ENCODE peak calls at places on chromosome 16, in seven cellular contexts. X is AG10803, F is body of pancreas, A is NB4, S is GM12878, D is lower leg skin, C is lower lobe of right lung. P is an unnamed sample.

GRCh38 chr16:47463771-47464624 is 2.9 kb downstream of the PHKB start:
- DNase-seq in X (peak), F (no peak), A (peak), S (no peak), D (no peak), C (no peak), P (no peak)

GRCh38 chr16:71746442-71747046 is 22.0 kb upstream of the PHLPP2 start:
- DNase-seq in X (peak), F (no peak), A (peak), S (no peak), D (no peak), C (no peak), P (peak)

GRCh38 chr16:87412996-87413421 is 20.9 kb downstream of the MAP1LC3B start:
- DNase-seq in X (no peak), F (no peak), A (no peak), S (no peak), D (no peak), C (no peak), P (no peak)

GRCh38 chr16:24966031-24966430 is 49.1 kb downstream of the ARHGAP17 start:
- DNase-seq in X (no peak), F (no peak), A (no peak), S (no peak), D (no peak), C (no peak), P (no peak)

GRCh38 chr16:68259421-68259820 is 4.9 kb upstream of the SLC7A6 start:
- DNase-seq in X (no peak), F (no peak), A (peak), S (no peak), D (no peak), C (no peak), P (no peak)

GRCh38 chr16:54993496-54993895 is 62.8 kb downstream of the IRX5 start:
- DNase-seq in X (no peak), F (no peak), A (no peak), S (no peak), D (no peak), C (no peak), P (no peak)

GRCh38 chr16:4217246-4218131 is 24.4 kb downstream of the SRL start:
- DNase-seq in X (no peak), F (no peak), A (no peak), S (no peak), D (no peak), C (no peak), P (no peak)

GRCh38 chr16:54437921-54438320 is 151.3 kb upstream of the IRX3 start:
- DNase-seq in X (no peak), F (no peak), A (no peak), S (no peak), D (peak), C (no peak), P (no peak)

GRCh38 chr16:10897134-10897533 is 20.1 kb downstream of the CIITA start:
- DNase-seq in X (no peak), F (no peak), A (no peak), S (no peak), D (no peak), C (no peak), P (no peak)

GRCh38 chr16:4924593-4925378 is 12.2 kb downstream of the PPL start:
- DNase-seq in X (no peak), F (peak), A (no peak), S (no peak), D (no peak), C (peak), P (no peak)

GRCh38 chr16:81873843-81874752 is 95.0 kb downstream of the PLCG2 start:
- DNase-seq in X (peak), F (peak), A (peak), S (no peak), D (no peak), C (peak), P (peak)

GRCh38 chr16:70675851-70676513 is 9.9 kb downstream of the MTSS2 start:
- DNase-seq in X (no peak), F (peak), A (peak), S (no peak), D (no peak), C (no peak), P (no peak)

GRCh38 chr16:10896723-10897122 is 19.7 kb downstream of the CIITA start:
- DNase-seq in X (no peak), F (no peak), A (no peak), S (no peak), D (no peak), C (no peak), P (no peak)

GRCh38 chr16:66278604-66279262 is 87.8 kb upstream of the CDH5 start:
- DNase-seq in X (no peak), F (no peak), A (no peak), S (no peak), D (peak), C (no peak), P (no peak)

GRCh38 chr16:85124636-85125346 is 12.5 kb upstream of the CIBAR2 start:
- DNase-seq in X (no peak), F (no peak), A (no peak), S (no peak), D (no peak), C (no peak), P (no peak)

GRCh38 chr16:47888142-47888541 is 267.7 kb downstream of the ABCC12 start:
- DNase-seq in X (peak), F (no peak), A (no peak), S (no peak), D (no peak), C (no peak), P (no peak)

GRCh38 chr16:9135797-9136196 is 44.4 kb downstream of the HAPSTR1 start:
- DNase-seq in X (no peak), F (no peak), A (peak), S (no peak), D (peak), C (no peak), P (no peak)

GRCh38 chr16:28202147-28202746 is 9.5 kb downstream of the XPO6 start:
- DNase-seq in X (no peak), F (no peak), A (peak), S (no peak), D (no peak), C (no peak), P (no peak)

GRCh38 chr16:57862698-57863433 is 60.6 kb upstream of the KIFC3 start:
- DNase-seq in X (no peak), F (no peak), A (no peak), S (no peak), D (no peak), C (no peak), P (no peak)

GRCh38 chr16:82360024-82360783 is 190.2 kb upstream of the MPHOSPH6 start:
- DNase-seq in X (no peak), F (no peak), A (peak), S (no peak), D (no peak), C (no peak), P (no peak)

GRCh38 chr16:56604966-56605365 is 3.4 kb upstream of the MT2A start:
- DNase-seq in X (no peak), F (no peak), A (no peak), S (no peak), D (peak), C (no peak), P (no peak)

GRCh38 chr16:8622315-8622656 is 788 bp downstream of the METTL22 start:
- DNase-seq in X (no peak), F (no peak), A (no peak), S (no peak), D (no peak), C (no peak), P (no peak)

GRCh38 chr16:62869837-62870236 is 833.6 kb upstream of the CDH8 start:
- DNase-seq in X (no peak), F (no peak), A (no peak), S (peak), D (no peak), C (no peak), P (peak)

GRCh38 chr16:88703486-88704309 is 2.5 kb downstream of the RNF166 start:
- DNase-seq in X (no peak), F (no peak), A (peak), S (no peak), D (no peak), C (peak), P (no peak)

GRCh38 chr16:30715777-30716445 is 16.9 kb downstream of the SRCAP start:
- DNase-seq in X (peak), F (no peak), A (peak), S (no peak), D (no peak), C (no peak), P (no peak)

GRCh38 chr16:70395345-70395901 is 43.5 kb downstream of the ST3GAL2 start:
- DNase-seq in X (peak), F (peak), A (peak), S (no peak), D (no peak), C (peak), P (no peak)

GRCh38 chr16:60763869-60764268 is 1272.4 kb downstream of the CDH8 start:
- DNase-seq in X (no peak), F (no peak), A (no peak), S (no peak), D (no peak), C (no peak), P (no peak)

GRCh38 chr16:78242231-78242630 is 142.8 kb downstream of the WWOX start:
- DNase-seq in X (no peak), F (no peak), A (no peak), S (no peak), D (no peak), C (no peak), P (no peak)

GRCh38 chr16:66502020-66502913 is 47.7 kb downstream of the TK2 start:
- DNase-seq in X (peak), F (no peak), A (peak), S (no peak), D (peak), C (peak), P (no peak)

GRCh38 chr16:11914759-11915643 is 755 bp downstream of the GSPT1 start:
- DNase-seq in X (peak), F (peak), A (peak), S (no peak), D (peak), C (peak), P (no peak)

GRCh38 chr16:10950393-10950792 is 6.0 kb downstream of the CLEC16A start:
- DNase-seq in X (no peak), F (no peak), A (no peak), S (no peak), D (no peak), C (no peak), P (no peak)

GRCh38 chr16:9957002-9957401 is 225.2 kb downstream of the GRIN2A start:
- DNase-seq in X (no peak), F (no peak), A (no peak), S (no peak), D (no peak), C (no peak), P (no peak)

GRCh38 chr16:58409316-58409973 is 17.2 kb downstream of the GINS3 start:
- DNase-seq in X (peak), F (no peak), A (no peak), S (no peak), D (no peak), C (peak), P (no peak)

GRCh38 chr16:31043898-31044481 is 10.6 kb downstream of the STX4 start:
- DNase-seq in X (no peak), F (no peak), A (no peak), S (no peak), D (no peak), C (no peak), P (no peak)

GRCh38 chr16:2468142-2468724 is 2.9 kb upstream of the NTN3 start:
- DNase-seq in X (no peak), F (no peak), A (peak), S (no peak), D (no peak), C (no peak), P (no peak)
- H3K4me3 ChIP-seq in X (peak), F (peak), A (peak), S (peak), D (peak), C (peak), P (peak)

GRCh38 chr16:29663020-29663828 is at the start of gene SPN:
- DNase-seq in X (no peak), F (no peak), A (peak), S (no peak), D (no peak), C (peak), P (no peak)

GRCh38 chr16:29664133-29664912 is 1.3 kb downstream of the SPN start:
- DNase-seq in X (no peak), F (peak), A (peak), S (no peak), D (no peak), C (peak), P (no peak)

GRCh38 chr16:29662729-29663019 is 373 bp upstream of the SPN start:
- DNase-seq in X (no peak), F (no peak), A (peak), S (peak), D (no peak), C (peak), P (no peak)

GRCh38 chr16:29662000-29662728 is 883 bp upstream of the SPN start:
- DNase-seq in X (no peak), F (no peak), A (no peak), S (peak), D (no peak), C (no peak), P (no peak)

DNA sequence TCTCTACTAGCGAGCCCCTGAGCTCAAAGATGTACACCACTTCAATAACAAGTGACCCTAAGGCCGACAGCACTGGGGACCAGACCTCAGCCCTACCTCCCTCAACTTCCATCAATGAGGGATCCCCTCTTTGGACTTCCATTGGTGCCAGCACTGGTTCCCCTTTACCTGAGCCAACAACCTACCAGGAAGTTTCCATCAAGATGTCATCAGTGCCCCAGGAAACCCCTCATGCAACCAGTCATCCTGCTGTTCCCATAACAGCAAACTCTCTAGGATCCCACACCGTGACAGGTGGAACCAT is 734 bp downstream of the SPN start:
- DNase-seq in X (no peak), F (no peak), A (no peak), S (no peak), D (no peak), C (no peak), P (no peak)
- H3K4me3 ChIP-seq in X (no peak), F (no peak), A (peak), S (peak), D (no peak), C (peak), P (peak)

GRCh38 chr16:89736554-89736953 is 15.2 kb downstream of the ZNF276 start:
- DNase-seq in X (no peak), F (no peak), A (no peak), S (no peak), D (no peak), C (no peak), P (no peak)
- H3K4me3 ChIP-seq in X (no peak), F (no peak), A (no peak), S (no peak), D (no peak), C (no peak), P (no peak)

GRCh38 chr16:2317231-2318020 is 23.1 kb downstream of the ABCA3 start:
- DNase-seq in X (no peak), F (no peak), A (no peak), S (no peak), D (no peak), C (no peak), P (no peak)
- H3K4me3 ChIP-seq in X (no peak), F (no peak), A (no peak), S (no peak), D (no peak), C (no peak), P (no peak)

DNA sequence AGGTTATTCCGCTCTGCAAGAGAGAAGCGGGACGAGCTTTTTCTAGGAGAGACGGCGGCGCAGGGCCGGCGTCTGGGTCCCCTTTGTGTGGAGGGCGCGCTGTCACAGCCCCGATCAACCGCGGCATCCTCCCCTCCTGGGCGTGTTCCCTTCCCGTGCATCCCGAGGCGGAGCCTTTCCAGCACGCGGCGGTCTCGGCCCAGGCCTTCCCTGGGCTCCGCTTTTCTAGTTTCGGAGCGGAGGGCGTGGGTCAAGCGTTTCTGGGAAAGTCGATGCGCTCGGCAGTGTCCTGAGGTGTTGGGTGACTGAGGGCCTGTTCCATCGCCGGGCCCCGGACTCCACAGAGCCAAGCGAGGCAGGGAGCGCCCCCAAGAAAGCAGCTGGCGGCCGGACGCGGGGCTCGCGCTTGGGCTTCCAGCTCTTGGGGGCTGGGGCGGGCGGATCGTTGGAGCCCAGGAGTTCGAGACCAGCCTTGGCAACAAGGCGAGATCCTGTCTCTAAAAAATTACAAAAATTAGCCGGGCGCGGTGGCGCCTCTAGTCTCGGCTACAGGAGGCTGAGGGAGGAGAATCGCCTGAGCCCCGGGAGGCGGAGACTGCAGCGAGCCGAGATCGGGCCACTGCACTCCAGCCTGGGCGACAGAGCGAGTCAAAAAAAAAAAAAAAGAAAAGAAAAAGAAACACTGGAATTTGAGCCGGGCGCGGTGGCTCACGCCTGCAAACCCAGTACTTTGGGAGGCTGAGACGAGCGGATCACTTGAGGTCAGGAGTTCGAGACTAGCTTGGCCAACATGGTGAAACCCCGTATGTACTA is 825 bp downstream of the IFT140 start:
- DNase-seq in X (no peak), F (no peak), A (peak), S (no peak), D (no peak), C (no peak), P (no peak)
- H3K4me3 ChIP-seq in X (peak), F (no peak), A (peak), S (peak), D (peak), C (peak), P (peak)

GRCh38 chr16:86198201-86199118 is 299.5 kb downstream of the IRF8 start:
- DNase-seq in X (no peak), F (no peak), A (no peak), S (no peak), D (peak), C (no peak), P (no peak)
- H3K4me3 ChIP-seq in X (no peak), F (no peak), A (no peak), S (no peak), D (no peak), C (peak), P (no peak)

DNA sequence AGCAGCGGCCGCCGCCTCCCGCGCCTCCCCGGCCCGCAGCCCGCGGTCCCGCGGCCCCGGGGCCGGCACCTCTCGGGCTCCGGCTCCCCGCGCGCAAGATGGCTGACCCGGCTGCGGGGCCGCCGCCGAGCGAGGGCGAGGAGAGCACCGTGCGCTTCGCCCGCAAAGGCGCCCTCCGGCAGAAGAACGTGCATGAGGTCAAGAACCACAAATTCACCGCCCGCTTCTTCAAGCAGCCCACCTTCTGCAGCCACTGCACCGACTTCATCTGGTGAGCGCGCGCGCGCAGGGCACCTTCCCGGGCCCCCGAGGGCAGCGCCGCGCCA is 258 bp downstream of the PRKCB start:
- DNase-seq in X (no peak), F (no peak), A (no peak), S (no peak), D (no peak), C (peak), P (no peak)
- H3K4me3 ChIP-seq in X (no peak), F (no peak), A (peak), S (peak), D (peak), C (peak), P (peak)

GRCh38 chr16:787261-787966 is 767 bp downstream of the RPUSD1 start:
- DNase-seq in X (no peak), F (no peak), A (no peak), S (no peak), D (no peak), C (peak), P (no peak)

GRCh38 chr16:790086-790485 is 1.7 kb downstream of the CHTF18 start:
- DNase-seq in X (no peak), F (no peak), A (no peak), S (no peak), D (no peak), C (no peak), P (no peak)

GRCh38 chr16:789451-789850 is 1.0 kb downstream of the CHTF18 start:
- DNase-seq in X (no peak), F (no peak), A (no peak), S (no peak), D (no peak), C (no peak), P (no peak)

GRCh38 chr16:787978-788398 is at the start of gene RPUSD1:
- DNase-seq in X (no peak), F (peak), A (no peak), S (no peak), D (no peak), C (peak), P (no peak)

DNA sequence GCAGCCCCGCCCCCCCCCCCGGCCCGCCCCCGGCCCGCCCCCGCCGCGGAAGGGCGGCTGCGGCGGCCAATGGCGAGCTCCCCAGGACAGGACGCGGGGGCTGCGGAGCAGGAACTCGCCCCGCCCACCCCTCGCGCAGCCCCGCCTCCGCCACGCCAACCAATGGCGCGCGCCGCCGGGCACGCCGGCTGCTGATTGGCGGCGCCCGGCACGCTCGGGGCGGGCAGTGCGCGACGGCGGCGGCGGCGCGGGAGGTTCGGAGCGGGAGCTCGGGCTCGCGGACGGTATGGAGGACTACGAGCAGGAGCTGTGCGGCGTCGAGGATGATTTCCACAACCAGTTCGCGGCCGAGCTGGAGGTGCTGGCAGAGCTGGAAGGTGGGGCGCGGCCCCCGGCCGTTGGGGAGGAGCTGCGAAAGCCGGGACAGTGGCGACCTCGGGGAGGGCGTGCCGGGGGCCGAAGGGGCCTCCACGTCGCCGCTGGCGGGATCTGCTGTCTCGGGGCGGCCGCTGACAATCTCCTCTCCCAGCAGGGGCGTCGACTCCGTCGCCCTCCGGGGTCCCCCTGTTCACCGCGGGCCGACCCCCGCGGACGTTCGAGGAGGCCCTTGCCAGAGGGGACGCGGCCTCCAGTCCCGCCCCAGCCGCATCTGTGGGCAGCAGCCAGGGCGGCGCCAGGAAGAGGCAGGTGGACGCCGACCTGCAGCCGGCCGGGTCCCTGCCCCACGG is at the start of gene CHTF18:
- DNase-seq in X (peak), F (peak), A (peak), S (peak), D (peak), C (peak), P (peak)
- H3K4me3 ChIP-seq in X (peak), F (peak), A (peak), S (peak), D (peak), C (peak), P (peak)

GRCh38 chr16:19084879-19085278 is 17.5 kb downstream of the COQ7 start:
- DNase-seq in X (no peak), F (no peak), A (no peak), S (no peak), D (peak), C (no peak), P (no peak)

GRCh38 chr16:19086322-19087199 is 19.1 kb downstream of the COQ7 start:
- DNase-seq in X (peak), F (peak), A (peak), S (peak), D (peak), C (peak), P (peak)

GRCh38 chr16:19084139-19084538 is 16.7 kb downstream of the COQ7 start:
- DNase-seq in X (no peak), F (no peak), A (no peak), S (no peak), D (peak), C (no peak), P (no peak)

GRCh38 chr16:19083670-19084069 is 16.3 kb downstream of the COQ7 start:
- DNase-seq in X (no peak), F (no peak), A (no peak), S (no peak), D (no peak), C (no peak), P (no peak)

GRCh38 chr16:19085679-19086200 is 18.3 kb downstream of the COQ7 start:
- DNase-seq in X (peak), F (peak), A (peak), S (no peak), D (peak), C (no peak), P (no peak)
- H3K4me3 ChIP-seq in X (no peak), F (no peak), A (no peak), S (no peak), D (no peak), C (peak), P (no peak)

P was measured in GM12864.